ENCODE peak calls at places on chromosome 12, in seven cellular contexts. W is IMR-90, Z is H1, Q is neuronal stem cell, X is mesenchymal stem cell, R is mesendoderm, J is trophoblast cell. F is an unnamed sample.

GRCh38 chr12:42679402-42679801 is 89.9 kb upstream of the PRICKLE1 start:
- DNase-seq in X (peak; percentile 20), R (no peak), W (peak; percentile 75), Z (no peak), Q (no peak), J (no peak), F (no peak)

GRCh38 chr12:2692156-2692555 is 102.6 kb upstream of the FKBP4 start:
- DNase-seq in Q (no peak), Z (no peak), J (no peak), W (no peak), X (no peak), R (no peak), F (peak; percentile 25)

GRCh38 chr12:4855121-4855924 is 54.4 kb upstream of the KCNA1 start:
- DNase-seq in R (peak; percentile 92), Q (peak; percentile 77), W (peak; percentile 72), J (peak; percentile 63), X (peak; percentile 67), Z (peak; percentile 64), F (peak; percentile 90)

GRCh38 chr12:49949124-49949845 is 1.3 kb upstream of the AQP2 start:
- DNase-seq in X (no peak), Z (no peak), J (no peak), R (no peak), Q (no peak), W (no peak), F (no peak)

GRCh38 chr12:38745601-38746000 is 159.8 kb downstream of the CPNE8 start:
- DNase-seq in R (no peak), Q (no peak), W (no peak), X (no peak), J (no peak), Z (no peak), F (peak; percentile 32)

GRCh38 chr12:66902020-66902419 is 223.1 kb upstream of the GRIP1 start:
- DNase-seq in W (no peak), Z (no peak), X (no peak), R (no peak), Q (no peak), J (no peak), F (no peak)

GRCh38 chr12:95637471-95638155 is 86.3 kb upstream of the USP44 start:
- DNase-seq in W (peak; percentile 100), X (peak; percentile 81), J (peak; percentile 54), Z (no peak), Q (no peak), R (no peak), F (no peak)

GRCh38 chr12:3364661-3365264 is 126.2 kb upstream of the PRMT8 start:
- DNase-seq in W (no peak), X (no peak), J (no peak), Q (no peak), Z (no peak), R (no peak), F (peak; percentile 27)

GRCh38 chr12:82527165-82527780 is 159.4 kb upstream of the TMTC2 start:
- DNase-seq in J (peak; percentile 16), X (peak; percentile 51), Z (no peak), Q (peak; percentile 55), R (peak; percentile 49), W (peak; percentile 64), F (no peak)

GRCh38 chr12:95607642-95608041 is 56.4 kb upstream of the USP44 start:
- DNase-seq in X (no peak), Z (no peak), W (no peak), R (no peak), Q (no peak), J (no peak), F (no peak)

GRCh38 chr12:19710811-19711793 is 271.8 kb downstream of the AEBP2 start:
- DNase-seq in Q (no peak), X (peak; percentile 22), W (no peak), Z (no peak), R (peak; percentile 5), J (no peak), F (no peak)

GRCh38 chr12:2295941-2296461 is 243.2 kb downstream of the CACNA1C start:
- DNase-seq in R (no peak), Q (no peak), Z (no peak), X (peak; percentile 70), J (no peak), W (peak; percentile 89), F (no peak)

GRCh38 chr12:7439579-7440505 is 4.1 kb downstream of the CD163L1 start:
- DNase-seq in Q (peak; percentile 48), R (peak; percentile 91), J (peak; percentile 79), Z (peak; percentile 31), X (peak; percentile 75), W (peak; percentile 41), F (peak; percentile 94)

GRCh38 chr12:15404485-15404884 is 82.2 kb downstream of the PTPRO start:
- DNase-seq in Z (no peak), R (no peak), X (peak; percentile 2), J (no peak), W (no peak), Q (no peak), F (no peak)

GRCh38 chr12:88854260-88854659 is 274.0 kb upstream of the KITLG start:
- DNase-seq in Z (no peak), Q (no peak), R (peak; percentile 39), J (no peak), X (peak; percentile 48), W (peak; percentile 85), F (no peak)

GRCh38 chr12:108772247-108772646 is 40.9 kb upstream of the CORO1C start:
- DNase-seq in J (peak; percentile 64), X (no peak), W (no peak), R (peak; percentile 55), Q (no peak), Z (no peak), F (no peak)

GRCh38 chr12:23041774-23042173 is 416.8 kb downstream of the ETNK1 start:
- DNase-seq in W (no peak), X (no peak), R (no peak), Z (no peak), Q (no peak), J (no peak), F (no peak)

GRCh38 chr12:6084261-6084968 is 40.1 kb downstream of the VWF start:
- DNase-seq in Z (no peak), X (peak; percentile 62), W (peak; percentile 56), R (peak; percentile 98), Q (peak; percentile 81), J (peak; percentile 89), F (peak; percentile 76)

DNA sequence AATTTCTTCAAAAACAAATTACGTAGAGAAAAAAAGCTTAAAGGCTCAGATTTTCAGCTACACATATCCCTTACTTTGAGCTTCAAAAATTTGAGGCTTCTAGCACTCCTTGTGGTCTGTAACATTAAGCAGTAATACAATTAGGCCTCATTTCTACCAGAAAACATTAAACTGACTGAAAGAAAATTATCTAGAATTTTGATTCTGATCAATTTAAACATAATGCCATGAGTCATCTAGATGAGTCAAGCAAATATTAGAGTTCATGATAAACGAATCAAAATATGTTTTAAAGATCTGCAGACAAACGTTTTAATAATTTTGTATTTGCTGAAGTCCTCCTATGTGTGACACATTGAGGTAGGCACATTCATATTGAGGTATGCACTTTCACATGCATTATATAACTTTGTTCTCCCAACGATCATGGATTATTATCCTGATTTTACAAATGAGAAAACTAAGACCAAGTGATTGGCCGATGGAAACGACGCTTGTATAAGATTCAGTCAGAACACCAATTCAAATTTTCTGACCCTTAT is 4.3 kb downstream of the OSBPL8 start:
- DNase-seq in Z (no peak), W (peak; percentile 11), R (no peak), J (no peak), Q (no peak), X (no peak), F (no peak)
- H3K4ac ChIP-seq in Z (no peak overlapping the region), W (no peak overlapping the region), R (no peak overlapping the region), J (no peak overlapping the region), Q (no peak overlapping the region), X (no peak overlapping the region), F (no peak overlapping the region)

GRCh38 chr12:65885716-65886115 is 61.4 kb downstream of the HMGA2 start:
- DNase-seq in Q (no peak), R (no peak), J (no peak), W (no peak), Z (no peak), X (no peak), F (no peak)
- H3K4me1 ChIP-seq in Q (peaks cover 5% of the 10 kb centered on the region), R (peaks cover 9% of the 10 kb centered on the region), J (peaks cover 12% of the 10 kb centered on the region), W (peaks cover 20% of the 10 kb centered on the region), Z (peaks cover 17% of the 10 kb centered on the region), X (peaks cover 17% of the 10 kb centered on the region), F (peaks cover 12% of the 10 kb centered on the region)

DNA sequence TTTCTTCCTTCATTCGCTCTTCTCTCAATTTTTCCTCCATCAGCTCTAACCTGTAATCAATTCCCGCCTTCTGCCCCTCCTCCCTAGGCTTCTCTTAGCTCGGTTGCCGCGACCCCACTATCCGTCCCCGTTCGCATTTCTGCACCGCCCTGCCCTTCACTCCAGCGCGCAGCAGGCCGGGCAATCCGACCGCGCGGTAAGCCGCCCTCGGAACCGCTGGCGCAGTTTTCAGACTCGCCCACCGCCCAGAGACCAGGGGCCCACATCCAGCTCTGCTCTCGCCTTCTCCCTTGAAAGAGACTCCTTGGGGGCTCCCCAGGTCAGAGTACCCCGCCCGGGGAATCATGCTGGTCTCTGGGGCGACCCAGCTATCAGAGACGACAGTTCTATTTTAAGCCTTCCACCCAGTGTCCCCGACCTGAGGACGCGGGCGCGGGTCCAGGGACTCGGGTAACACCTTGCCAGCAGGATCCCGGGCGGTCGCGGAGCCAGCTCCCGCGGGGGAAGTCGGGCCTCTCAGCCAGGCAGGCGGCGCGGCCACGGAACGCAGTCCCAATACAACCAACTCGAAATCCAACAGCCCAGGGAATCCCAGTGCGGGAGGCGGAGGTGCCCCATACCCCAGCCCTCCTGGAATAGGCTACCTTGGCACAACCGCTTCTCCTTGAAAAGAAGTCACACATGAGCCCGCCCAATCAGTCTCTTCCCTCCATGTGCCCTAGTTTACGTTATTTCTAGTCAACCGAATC is 5.7 kb upstream of the SLC38A4 start:
- DNase-seq in Q (peak; percentile 24), W (no peak), X (peak; percentile 27), Z (no peak), J (no peak), R (peak; percentile 33), F (peak; percentile 57)
- H3K4ac ChIP-seq in Q (no peak overlapping the region), W (no peak overlapping the region), X (no peak overlapping the region), Z (no peak overlapping the region), J (no peak overlapping the region), R (no peak overlapping the region), F (no peak overlapping the region)

GRCh38 chr12:47025349-47025748 is 54.1 kb upstream of the PCED1B start:
- DNase-seq in J (no peak), X (no peak), Z (no peak), Q (no peak), W (no peak), R (no peak), F (no peak)

GRCh38 chr12:47024463-47024862 is 55.0 kb upstream of the PCED1B start:
- DNase-seq in J (no peak), Z (no peak), W (peak; percentile 50), R (no peak), Q (no peak), X (no peak), F (no peak)

GRCh38 chr12:47025798-47026197 is 53.6 kb upstream of the PCED1B start:
- DNase-seq in J (no peak), R (no peak), Z (no peak), X (no peak), Q (no peak), W (no peak), F (no peak)

GRCh38 chr12:47028186-47028585 is 51.2 kb upstream of the PCED1B start:
- DNase-seq in J (no peak), X (no peak), Z (no peak), R (no peak), W (no peak), Q (no peak), F (no peak)

DNA sequence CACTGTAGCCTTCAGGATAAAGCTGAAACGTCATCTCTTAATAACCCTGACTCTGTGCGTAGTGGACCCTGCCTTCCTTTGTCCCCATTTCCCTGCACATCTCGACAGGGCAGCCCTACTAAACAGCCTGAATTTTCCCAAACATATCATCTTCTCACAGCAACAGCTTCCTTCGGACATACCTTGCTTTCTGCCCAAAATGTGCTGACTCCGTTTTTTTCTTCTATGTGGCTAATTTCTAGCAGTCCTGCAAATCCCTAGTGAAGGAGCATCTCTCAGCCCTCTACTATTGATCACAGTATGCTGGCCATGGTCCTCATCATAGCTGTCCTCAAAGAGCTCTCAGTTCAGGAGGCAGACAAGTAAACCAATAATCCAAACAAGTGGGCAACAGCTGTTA is 53.1 kb upstream of the PCED1B start:
- DNase-seq in W (no peak), X (no peak), R (no peak), Q (no peak), Z (no peak), J (no peak), F (no peak)
- H3K4me1 ChIP-seq in W (no peaks in the 10 kb centered on the region), X (no peaks in the 10 kb centered on the region), R (no peaks in the 10 kb centered on the region), Q (no peaks in the 10 kb centered on the region), Z (no peaks in the 10 kb centered on the region), J (peaks cover 4% of the 10 kb centered on the region), F (no peaks in the 10 kb centered on the region)